ENCODE peak calls at places on chromosome 3, in seven cellular contexts. B is D721Med; H is germinal center; K is tibial artery; M is stimulated activated CD8-positive, alpha-beta memory T cell treated with anti-CD3 and anti-CD28 coated beads, Interleukin-4, amount 100 ng/mL, for 48 hours; F is A172; W is IMR-90. P is an unnamed sample.

GRCh38 chr3:4885322-4885721 is 93.9 kb upstream of the BHLHE40 start:
- DNase-seq in B (no peak), H (no peak), K (no peak), M (no peak), F (peak; percentile 36), W (no peak), P (no peak)

GRCh38 chr3:58577269-58577821 is at the start of gene FAM107A:
- DNase-seq in B (no peak), H (no peak), K (peak; percentile 62), M (no peak), F (no peak), W (peak; percentile 49), P (no peak)

GRCh38 chr3:114770874-114771273 is 376.2 kb downstream of the ZBTB20 start:
- DNase-seq in B (no peak), H (no peak), K (no peak), M (no peak), F (no peak), W (peak; percentile 73), P (no peak)

GRCh38 chr3:45105855-45106655 is 40.1 kb downstream of the CDCP1 start:
- DNase-seq in B (no peak), H (no peak), K (no peak), M (peak; percentile 82), F (peak; percentile 96), W (peak; percentile 94), P (no peak)

GRCh38 chr3:113695818-113696645 is at the start of gene USF3:
- DNase-seq in B (peak; percentile 61), H (peak; percentile 95), K (peak; percentile 59), M (peak; percentile 84), F (peak; percentile 49), W (peak; percentile 44), P (peak; percentile 89)

GRCh38 chr3:190169877-190170276 is 49.2 kb upstream of the P3H2 start:
- DNase-seq in B (no peak), H (no peak), K (no peak), M (no peak), F (no peak), W (no peak), P (no peak)

GRCh38 chr3:10417849-10418248 is 87.5 kb downstream of the ATP2B2 start:
- DNase-seq in B (no peak), H (no peak), K (no peak), M (no peak), F (peak; percentile 42), W (peak; percentile 23), P (no peak)

GRCh38 chr3:178706411-178706810 is 170.2 kb downstream of the KCNMB2 start:
- DNase-seq in B (no peak), H (no peak), K (no peak), M (no peak), F (no peak), W (no peak), P (no peak)

GRCh38 chr3:109806929-109807328 is 469.6 kb upstream of the DPPA4 start:
- DNase-seq in B (no peak), H (no peak), K (no peak), M (peak; percentile 32), F (peak; percentile 90), W (peak; percentile 56), P (no peak)

GRCh38 chr3:134004841-134005240 is 24.9 kb downstream of the SLCO2A1 start:
- DNase-seq in B (no peak), H (no peak), K (no peak), M (no peak), F (peak; percentile 36), W (no peak), P (no peak)

GRCh38 chr3:197711973-197712707 is 24.6 kb downstream of the RUBCN start:
- DNase-seq in B (no peak), H (peak; percentile 60), K (peak; percentile 91), M (peak; percentile 88), F (peak; percentile 98), W (peak; percentile 98), P (peak; percentile 89)

GRCh38 chr3:26259166-26259565 is 363.4 kb upstream of the LRRC3B start:
- DNase-seq in B (no peak), H (no peak), K (no peak), M (no peak), F (no peak), W (no peak), P (no peak)

GRCh38 chr3:184602406-184603155 is 41.0 kb downstream of the EPHB3 start:
- DNase-seq in B (no peak), H (no peak), K (no peak), M (no peak), F (no peak), W (no peak), P (peak; percentile 72)

GRCh38 chr3:40911264-40911663 is 288.0 kb upstream of the CTNNB1 start:
- DNase-seq in B (no peak), H (no peak), K (no peak), M (no peak), F (no peak), W (no peak), P (no peak)

GRCh38 chr3:115092220-115092791 is 54.8 kb downstream of the ZBTB20 start:
- DNase-seq in B (no peak), H (peak; percentile 14), K (peak; percentile 64), M (peak; percentile 60), F (peak; percentile 61), W (peak; percentile 69), P (peak; percentile 82)

GRCh38 chr3:12294885-12295580 is 6.2 kb downstream of the PPARG start:
- DNase-seq in B (no peak), H (no peak), K (no peak), M (no peak), F (peak; percentile 78), W (peak; percentile 93), P (no peak)